ENCODE peak calls at places on chromosomes 13 and 19, in four cellular contexts. I is IMR-90, O is fibroblast of lung, J is K562. W is an unnamed sample. For H3K27me3, the result is how much of the 10 kb centered on the place peaks cover.

GRCh38 chr13:111531505-111531904 is 211.1 kb downstream of the TEX29 start:
- DNase-seq in I (peak), O (no peak), J (no peak), W (no peak)

GRCh38 chr19:41606215-41606837 is 20.5 kb downstream of the CEACAM4 start:
- DNase-seq in I (no peak), O (no peak), J (no peak), W (no peak)

GRCh38 chr13:43520331-43520730 is 266.4 kb downstream of the ENOX1 start:
- DNase-seq in I (no peak), O (no peak), J (no peak), W (no peak)

GRCh38 chr19:11105014-11105636 is 15.9 kb downstream of the LDLR start:
- DNase-seq in I (no peak), O (no peak), J (peak), W (no peak)

GRCh38 chr13:43516401-43516826 is 270.4 kb downstream of the ENOX1 start:
- DNase-seq in I (peak), O (peak), J (no peak), W (no peak)

GRCh38 chr19:45676851-45677263 is 8.8 kb downstream of the GIPR start:
- DNase-seq in I (no peak), O (no peak), J (no peak), W (no peak)

GRCh38 chr13:98509271-98510155 is 67.4 kb downstream of the STK24 start:
- DNase-seq in I (peak), O (peak), J (peak), W (peak)

GRCh38 chr13:38753878-38754277 is 67.0 kb downstream of the FREM2 start:
- DNase-seq in I (no peak), O (no peak), J (no peak), W (no peak)

GRCh38 chr13:30725331-30726085 is 9.8 kb upstream of the ALOX5AP start:
- DNase-seq in I (peak), O (peak), J (no peak), W (no peak)

GRCh38 chr19:5967994-5968430 is 9.9 kb downstream of the RANBP3 start:
- DNase-seq in I (peak), O (peak), J (peak), W (peak)

GRCh38 chr13:42453091-42453645 is 120.8 kb upstream of the TNFSF11 start:
- DNase-seq in I (no peak), O (no peak), J (no peak), W (no peak)

GRCh38 chr13:102817907-102818306 is 19.0 kb downstream of the BIVM start:
- DNase-seq in I (no peak), O (peak), J (no peak), W (no peak)

GRCh38 chr19:4829001-4829712 is 2.4 kb downstream of the TICAM1 start:
- DNase-seq in I (no peak), O (no peak), J (no peak), W (peak)

GRCh38 chr13:110284809-110285519 is 22.0 kb downstream of the COL4A1 start:
- DNase-seq in I (no peak), O (peak), J (no peak), W (no peak)

GRCh38 chr19:44683434-44684210 is 12.3 kb downstream of the CEACAM19 start:
- DNase-seq in I (no peak), O (no peak), J (no peak), W (no peak)

GRCh38 chr19:34713262-34713637 is 20.8 kb upstream of the ZNF181 start:
- DNase-seq in I (no peak), O (no peak), J (no peak), W (peak)

GRCh38 chr19:55446060-55446459 is 3.0 kb upstream of the SHISA7 start:
- DNase-seq in I (no peak), O (no peak), J (no peak), W (no peak)
- H3K27me3 ChIP-seq in I (half or more), O (under half), J (under half), W (under half)

DNA sequence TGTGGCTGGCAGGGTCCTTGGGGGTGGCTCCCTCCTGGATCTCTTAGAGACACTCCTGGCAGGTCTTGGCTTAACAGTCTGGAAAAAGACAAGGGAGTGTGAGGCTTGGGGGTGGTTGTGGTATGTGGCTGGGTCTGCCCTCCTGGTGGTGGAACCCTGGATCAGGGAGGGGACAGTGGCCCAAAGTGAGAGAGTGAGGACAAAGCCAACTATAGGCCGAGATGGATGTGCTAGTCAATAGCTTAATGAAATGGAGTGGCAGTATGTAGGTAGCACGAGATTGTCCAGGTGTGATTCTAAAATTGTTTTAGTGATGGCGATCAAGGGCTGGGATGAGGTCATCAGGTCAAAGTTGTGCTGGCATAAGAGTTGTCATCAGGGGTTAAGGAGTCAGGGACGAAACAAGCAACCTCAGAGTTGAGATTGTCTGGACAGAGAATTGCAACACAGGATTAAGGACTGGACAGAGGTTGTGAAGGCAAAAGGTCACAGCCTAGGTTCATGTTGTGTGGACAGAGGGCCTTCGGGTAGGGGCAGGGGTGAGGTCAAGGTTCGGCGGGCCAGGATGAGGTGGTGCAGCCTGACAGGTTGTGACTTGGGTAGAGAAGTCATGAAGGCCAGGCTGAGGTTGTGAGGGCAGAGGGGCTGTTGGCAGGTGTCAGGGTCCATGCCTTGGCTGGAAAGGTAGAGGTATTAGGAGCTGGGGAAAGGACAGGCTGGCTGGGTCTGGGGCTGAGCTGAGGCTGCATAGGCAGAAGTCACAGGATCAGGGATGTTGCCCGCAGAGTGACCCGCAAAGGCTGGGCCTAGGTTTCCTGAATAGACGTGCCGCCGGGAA is 4.5 kb upstream of the RASAL3 start:
- DNase-seq in I (no peak), O (no peak), J (no peak), W (no peak)
- H2AFZ ChIP-seq in I (no peak), O (no peak), J (no peak), W (no peak)

GRCh38 chr19:50874185-50874584 is 946 bp downstream of the KLK2 start:
- DNase-seq in I (no peak), O (no peak), J (no peak), W (no peak)

GRCh38 chr19:50870417-50871089 is 2.7 kb upstream of the KLK2 start:
- DNase-seq in I (peak), O (no peak), J (peak), W (no peak)

GRCh38 chr19:50875795-50876422 is 2.7 kb downstream of the KLK2 start:
- DNase-seq in I (no peak), O (no peak), J (no peak), W (no peak)

GRCh38 chr19:50869479-50869878 is 3.8 kb upstream of the KLK2 start:
- DNase-seq in I (no peak), O (no peak), J (no peak), W (no peak)

GRCh38 chr19:50873056-50873455 is at the start of gene KLK2:
- DNase-seq in I (no peak), O (no peak), J (no peak), W (no peak)
- H3K27me3 ChIP-seq in I (under half), O (under half), J (under half), W (under half)

GRCh38 chr13:79386125-79386822 is 19.8 kb downstream of the RBM26 start:
- DNase-seq in I (no peak), O (peak), J (no peak), W (no peak)

GRCh38 chr13:79392882-79393563 is 13.0 kb downstream of the RBM26 start:
- DNase-seq in I (peak), O (peak), J (peak), W (no peak)

GRCh38 chr13:79385694-79386093 is 20.4 kb downstream of the RBM26 start:
- DNase-seq in I (no peak), O (peak), J (peak), W (no peak)

GRCh38 chr13:79387853-79388252 is 18.2 kb downstream of the RBM26 start:
- DNase-seq in I (no peak), O (no peak), J (no peak), W (no peak)

DNA sequence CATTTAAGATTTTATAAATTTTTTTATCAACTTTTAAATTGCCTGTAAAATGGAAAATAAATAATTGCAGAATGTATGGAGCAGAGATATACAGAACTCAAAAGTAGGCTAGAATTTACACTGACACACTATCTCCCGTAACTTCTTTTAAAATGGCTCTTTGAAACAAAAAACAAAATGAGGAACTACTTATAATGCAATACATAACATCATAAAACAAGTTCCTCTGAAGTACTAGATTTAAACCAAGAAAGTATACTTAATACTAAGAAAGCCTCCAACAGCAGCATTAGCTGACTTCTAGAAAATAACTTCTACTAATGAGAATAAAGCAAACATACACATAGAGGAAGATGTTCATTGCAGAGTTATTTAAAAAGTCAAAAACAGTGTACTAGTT is 17.0 kb downstream of the RBM26 start:
- DNase-seq in I (no peak), O (no peak), J (no peak), W (no peak)
- H2AFZ ChIP-seq in I (no peak), O (no peak), J (no peak), W (no peak)

DNA sequence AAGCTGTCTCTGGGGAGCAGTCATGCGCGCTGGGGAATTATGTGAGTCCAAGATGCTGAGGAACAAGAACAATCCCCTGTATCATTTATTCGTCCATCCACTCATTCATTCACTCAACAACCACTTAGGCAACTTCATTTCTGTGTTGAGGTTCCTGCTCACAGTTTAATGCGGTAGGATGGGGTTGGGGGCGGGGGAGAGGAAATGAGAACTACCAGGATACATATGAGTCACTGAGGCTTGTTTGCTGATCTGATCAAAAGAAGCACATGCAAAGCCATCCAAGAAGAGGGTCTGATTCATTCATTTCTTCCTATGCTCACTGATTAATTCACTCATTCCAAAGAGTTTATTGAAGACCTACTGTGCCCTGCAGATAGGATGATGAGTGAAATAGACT is 20.9 kb downstream of the ZNF536 start:
- DNase-seq in I (no peak), O (no peak), J (no peak), W (peak)
- H3K27me3 ChIP-seq in I (under half), O (under half), J (under half), W (under half)

GRCh38 chr19:12789098-12789903 is 2.0 kb upstream of the JUNB start:
- DNase-seq in I (peak), O (no peak), J (no peak), W (peak)

GRCh38 chr19:12787458-12787857 is 3.8 kb upstream of the JUNB start:
- DNase-seq in I (no peak), O (no peak), J (no peak), W (no peak)

GRCh38 chr19:12788025-12788681 is 3.1 kb upstream of the JUNB start:
- DNase-seq in I (no peak), O (no peak), J (no peak), W (no peak)

GRCh38 chr19:12789904-12790619 is 1.2 kb upstream of the JUNB start:
- DNase-seq in I (peak), O (peak), J (peak), W (peak)

DNA sequence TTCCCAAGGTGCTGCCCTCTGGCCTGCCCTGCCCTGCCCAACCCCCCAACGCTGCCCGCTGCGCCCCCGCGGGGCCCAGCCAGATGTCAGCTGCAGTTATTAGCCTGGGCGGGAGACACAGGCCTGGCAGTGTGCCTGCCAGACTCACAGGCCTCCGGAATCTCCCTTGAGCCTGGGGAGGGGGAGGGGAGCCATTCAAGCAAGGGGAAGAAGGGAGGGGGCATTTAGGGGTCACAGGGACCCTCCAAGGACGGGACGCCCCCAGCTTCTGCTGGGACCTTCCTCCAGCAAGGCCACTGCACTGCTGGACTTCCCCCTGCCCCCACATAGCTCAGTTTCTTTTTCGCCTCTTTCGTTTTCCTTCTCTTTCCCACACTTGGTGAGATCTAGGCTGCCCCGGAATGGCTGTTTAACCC is 2.6 kb upstream of the JUNB start:
- DNase-seq in I (peak), O (no peak), J (peak), W (peak)
- H2AFZ ChIP-seq in I (peak), O (no peak), J (peak), W (no peak)

GRCh38 chr19:14439014-14439413 is 5.9 kb downstream of the PKN1 start:
- DNase-seq in I (no peak), O (no peak), J (no peak), W (peak)

GRCh38 chr19:14434543-14435319 is 1.6 kb downstream of the PKN1 start:
- DNase-seq in I (peak), O (peak), J (peak), W (no peak)

GRCh38 chr19:14440049-14440448 is 6.9 kb downstream of the PKN1 start:
- DNase-seq in I (no peak), O (no peak), J (peak), W (peak)

GRCh38 chr19:14435320-14436050 is 2.4 kb downstream of the PKN1 start:
- DNase-seq in I (no peak), O (no peak), J (no peak), W (no peak)

GRCh38 chr19:14437578-14438140 is 4.6 kb downstream of the PKN1 start:
- DNase-seq in I (no peak), O (no peak), J (no peak), W (no peak)
- H3K27me3 ChIP-seq in I (under half), O (under half), J (under half), W (under half)

GRCh38 chr13:46296920-46297319 is 85.2 kb downstream of the LRRC63 start:
- DNase-seq in I (peak), O (peak), J (no peak), W (no peak)
- H2AFZ ChIP-seq in I (no peak), O (no peak), J (peak), W (no peak)

W was measured in Karpas-422.